ENCODE peak calls at places on chromosomes 6 and 20, in five cellular contexts. K, G, T, A and M are unnamed samples.
A peak's percentile ranks its signal among the peaks of the same experiment; 100 is the strongest.

GRCh38 chr6:45054610-45055009 is 273.5 kb upstream of the RUNX2 start:
- DNase-seq in K (no peak), G (no peak), T (no peak), A (peak; percentile 45), M (no peak)

GRCh38 chr6:5630636-5631035 is 369.3 kb downstream of the FARS2 start:
- DNase-seq in K (no peak), G (no peak), T (no peak), A (no peak), M (no peak)

GRCh38 chr6:51932956-51933355 is 154.5 kb downstream of the PKHD1 start:
- DNase-seq in K (no peak), G (no peak), T (no peak), A (no peak), M (no peak)

GRCh38 chr6:44234101-44235090 is 11.0 kb downstream of the SLC29A1 start:
- DNase-seq in K (peak; percentile 72), G (no peak), T (peak; percentile 87), A (peak; percentile 90), M (no peak)

GRCh38 chr6:100342830-100343229 is 121.9 kb downstream of the SIM1 start:
- DNase-seq in K (no peak), G (no peak), T (no peak), A (peak; percentile 63), M (no peak)

GRCh38 chr6:53741001-53741400 is 53.8 kb upstream of the LRRC1 start:
- DNase-seq in K (no peak), G (no peak), T (no peak), A (no peak), M (no peak)

GRCh38 chr6:20159781-20160540 is 52.3 kb downstream of the MBOAT1 start:
- DNase-seq in K (no peak), G (no peak), T (no peak), A (no peak), M (no peak)

GRCh38 chr20:49323622-49324238 is 45.9 kb upstream of the ZNFX1 start:
- DNase-seq in K (no peak), G (no peak), T (no peak), A (peak; percentile 86), M (peak; percentile 57)

GRCh38 chr6:154593122-154593521 is 82.6 kb upstream of the CNKSR3 start:
- DNase-seq in K (no peak), G (no peak), T (no peak), A (no peak), M (no peak)

GRCh38 chr20:17471606-17472187 is 59.5 kb downstream of the BFSP1 start:
- DNase-seq in K (no peak), G (no peak), T (no peak), A (no peak), M (no peak)

GRCh38 chr6:147509900-147510299 is 1.4 kb downstream of the SAMD5 start:
- DNase-seq in K (no peak), G (no peak), T (no peak), A (no peak), M (no peak)

GRCh38 chr6:142474446-142475289 is 172.9 kb downstream of the ADGRG6 start:
- DNase-seq in K (no peak), G (peak; percentile 28), T (peak; percentile 81), A (peak; percentile 74), M (peak; percentile 23)

GRCh38 chr20:10555865-10556308 is 117.9 kb downstream of the JAG1 start:
- DNase-seq in K (no peak), G (peak; percentile 31), T (no peak), A (peak; percentile 69), M (peak; percentile 20)

DNA sequence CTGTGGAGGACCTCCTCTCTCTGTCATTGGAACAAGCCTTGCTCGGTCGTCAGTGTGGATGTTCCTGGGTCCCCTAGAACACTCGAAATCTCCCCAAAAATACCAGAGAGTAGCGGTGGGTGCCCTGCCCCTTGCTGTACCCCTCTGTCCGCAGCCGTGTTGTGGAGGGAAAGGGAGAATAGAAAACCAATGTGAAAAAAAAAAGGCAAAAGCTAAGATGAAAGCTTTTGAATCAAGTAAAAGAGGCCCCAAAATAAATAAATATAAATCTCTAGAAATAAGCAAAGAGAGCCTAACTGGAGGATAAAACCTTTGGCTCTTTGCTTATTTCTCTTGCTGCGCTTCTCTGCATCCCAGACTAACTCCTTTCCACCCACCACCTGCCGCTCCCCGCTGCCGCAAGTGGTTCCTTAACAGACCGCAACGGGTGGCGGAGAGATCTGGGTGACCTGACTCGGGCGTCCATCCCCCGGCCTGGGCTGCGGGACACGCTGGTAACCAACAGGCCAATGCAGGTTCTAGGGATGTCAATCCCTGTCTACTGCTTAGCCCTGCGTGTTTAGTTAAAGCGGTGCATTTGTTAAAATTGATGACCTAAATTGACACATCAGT is 110.0 kb downstream of the GPX5 start:
- DNase-seq in K (no peak), G (no peak), T (peak; percentile 55), A (no peak), M (no peak)
- H3K4me3 ChIP-seq in K (no peak overlapping the region), G (peak overlapping the region; percentile 60), T (peak overlapping the region; percentile 76), A (peak overlapping the region; percentile 38), M (peak overlapping the region; percentile 2)

GRCh38 chr6:10510592-10511367 is 10.4 kb upstream of the GCNT2 start:
- DNase-seq in K (no peak), G (peak; percentile 62), T (peak; percentile 86), A (peak; percentile 24), M (no peak)
- H3K4me3 ChIP-seq in K (no peak overlapping the region), G (peak overlapping the region; percentile 22), T (no peak overlapping the region), A (no peak overlapping the region), M (no peak overlapping the region)

GRCh38 chr20:38046572-38046971 is 13.0 kb downstream of the RPRD1B start:
- DNase-seq in K (no peak), G (no peak), T (no peak), A (peak; percentile 3), M (no peak)
- H3K4me3 ChIP-seq in K (no peak overlapping the region), G (no peak overlapping the region), T (no peak overlapping the region), A (no peak overlapping the region), M (no peak overlapping the region)

GRCh38 chr6:10460096-10460495 is 45.2 kb upstream of the TFAP2A start:
- DNase-seq in K (no peak), G (no peak), T (no peak), A (no peak), M (no peak)
- H3K4me3 ChIP-seq in K (no peak overlapping the region), G (no peak overlapping the region), T (no peak overlapping the region), A (no peak overlapping the region), M (no peak overlapping the region)

GRCh38 chr6:160131636-160132296 is 10.2 kb downstream of the SLC22A1 start:
- DNase-seq in K (no peak), G (no peak), T (no peak), A (no peak), M (no peak)
- H3K4me3 ChIP-seq in K (no peak overlapping the region), G (no peak overlapping the region), T (no peak overlapping the region), A (no peak overlapping the region), M (no peak overlapping the region)

DNA sequence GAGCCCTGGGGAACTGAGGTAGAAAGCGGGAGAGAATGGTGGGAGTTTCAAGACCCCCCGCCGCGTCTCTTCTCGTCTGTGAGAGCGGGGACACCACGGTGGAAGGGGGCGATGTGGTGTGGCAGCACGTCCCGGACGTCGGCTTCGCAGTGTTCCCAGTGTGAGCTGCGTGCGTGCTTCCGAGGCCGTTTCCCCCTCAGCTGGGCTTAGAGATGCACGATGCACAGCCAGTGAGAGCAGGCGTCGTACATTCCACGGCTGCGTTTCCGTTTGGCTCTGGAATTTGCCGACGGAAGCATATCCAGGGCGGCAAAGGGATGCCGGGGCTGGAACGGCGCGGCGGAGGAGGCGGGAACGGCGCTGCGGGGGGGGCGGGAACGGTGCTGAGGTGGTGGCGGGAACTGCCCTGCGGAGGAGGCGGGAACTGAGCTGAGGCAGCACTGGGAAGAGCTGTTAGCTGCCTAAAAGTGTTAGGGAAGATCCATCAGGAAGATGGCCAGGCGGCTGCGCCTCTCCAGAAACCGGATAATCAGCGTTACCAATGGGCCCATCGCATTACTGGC is 37.7 kb downstream of the KIF25 start:
- DNase-seq in K (peak; percentile 42), G (peak; percentile 41), T (peak; percentile 91), A (peak; percentile 81), M (no peak)
- H3K4me3 ChIP-seq in K (no peak overlapping the region), G (peak overlapping the region; percentile 53), T (peak overlapping the region; percentile 17), A (peak overlapping the region; percentile 49), M (peak overlapping the region; percentile 43)